ENCODE peak calls at places on chromosomes 12 and 14, in eight cellular contexts. Q, J, O, B, C, D, E and Z are unnamed samples.

GRCh38 chr12:5047094-5047493 is 3.4 kb downstream of the KCNA5 start:
- DNase-seq in Q (no peak), J (no peak), O (no peak), B (no peak), C (no peak), D (no peak), E (no peak), Z (no peak)

GRCh38 chr14:91261115-91261514 is 16.6 kb upstream of the GPR68 start:
- DNase-seq in Q (no peak), J (no peak), O (peak), B (no peak), C (peak), D (no peak), E (no peak), Z (no peak)

GRCh38 chr12:88960213-88960878 is 380.1 kb upstream of the KITLG start:
- DNase-seq in Q (no peak), J (no peak), O (no peak), B (no peak), C (no peak), D (no peak), E (no peak), Z (no peak)

GRCh38 chr12:87336814-87337336 is 692.3 kb downstream of the C12orf50 start:
- DNase-seq in Q (no peak), J (no peak), O (no peak), B (no peak), C (no peak), D (no peak), E (no peak), Z (no peak)

GRCh38 chr14:51554953-51555352 is 96.8 kb upstream of the FRMD6 start:
- DNase-seq in Q (no peak), J (no peak), O (no peak), B (no peak), C (no peak), D (no peak), E (no peak), Z (no peak)

GRCh38 chr14:35991356-35991755 is 165.2 kb downstream of the BRMS1L start:
- DNase-seq in Q (no peak), J (no peak), O (no peak), B (no peak), C (no peak), D (no peak), E (no peak), Z (no peak)

GRCh38 chr12:109084425-109084824 is 8.8 kb downstream of the ALKBH2 start:
- DNase-seq in Q (no peak), J (no peak), O (no peak), B (no peak), C (no peak), D (no peak), E (no peak), Z (no peak)

GRCh38 chr12:12018454-12018853 is 52.3 kb upstream of the BCL2L14 start:
- DNase-seq in Q (no peak), J (no peak), O (no peak), B (no peak), C (no peak), D (no peak), E (no peak), Z (no peak)

GRCh38 chr14:91888641-91889476 is 21.5 kb upstream of the TC2N start:
- DNase-seq in Q (no peak), J (no peak), O (no peak), B (no peak), C (no peak), D (no peak), E (no peak), Z (no peak)

GRCh38 chr12:70469221-70469820 is 103.2 kb downstream of the KCNMB4 start:
- DNase-seq in Q (no peak), J (no peak), O (no peak), B (no peak), C (no peak), D (no peak), E (no peak), Z (no peak)

GRCh38 chr12:42744539-42745156 is 155.1 kb upstream of the PRICKLE1 start:
- DNase-seq in Q (no peak), J (no peak), O (no peak), B (no peak), C (no peak), D (no peak), E (no peak), Z (no peak)

GRCh38 chr14:100604709-100605108 is 17.5 kb upstream of the BEGAIN start:
- DNase-seq in Q (no peak), J (no peak), O (no peak), B (no peak), C (no peak), D (no peak), E (no peak), Z (peak)

GRCh38 chr14:76701436-76701835 is 59.8 kb upstream of the VASH1 start:
- DNase-seq in Q (no peak), J (no peak), O (no peak), B (no peak), C (no peak), D (no peak), E (no peak), Z (no peak)

GRCh38 chr14:84074626-84075025 is 1455.3 kb upstream of the FLRT2 start:
- DNase-seq in Q (no peak), J (no peak), O (no peak), B (no peak), C (no peak), D (no peak), E (no peak), Z (no peak)

GRCh38 chr14:93044116-93044515 is 71.6 kb downstream of the ITPK1 start:
- DNase-seq in Q (no peak), J (no peak), O (no peak), B (no peak), C (no peak), D (no peak), E (no peak), Z (no peak)

GRCh38 chr12:65968889-65969509 is 144.7 kb downstream of the HMGA2 start:
- DNase-seq in Q (no peak), J (no peak), O (no peak), B (no peak), C (no peak), D (no peak), E (no peak), Z (no peak)

GRCh38 chr12:52171950-52172512 is 19.8 kb downstream of the KRT80 start:
- DNase-seq in Q (no peak), J (peak), O (peak), B (no peak), C (no peak), D (no peak), E (no peak), Z (no peak)

GRCh38 chr12:6332459-6332858 is 9.4 kb downstream of the TNFRSF1A start:
- DNase-seq in Q (no peak), J (no peak), O (no peak), B (no peak), C (no peak), D (no peak), E (no peak), Z (no peak)

GRCh38 chr14:92456215-92457017 is 57.2 kb upstream of the RIN3 start:
- DNase-seq in Q (no peak), J (peak), O (no peak), B (no peak), C (no peak), D (peak), E (peak), Z (peak)

GRCh38 chr12:50166776-50167025 is 468 bp downstream of the CERS5 start:
- DNase-seq in Q (peak), J (no peak), O (peak), B (no peak), C (no peak), D (no peak), E (no peak), Z (no peak)

GRCh38 chr12:31954925-31955678 is 4.1 kb upstream of the RESF1 start:
- DNase-seq in Q (no peak), J (no peak), O (no peak), B (no peak), C (no peak), D (no peak), E (no peak), Z (no peak)

GRCh38 chr12:115801826-115802225 is 475.7 kb downstream of the MED13L start:
- DNase-seq in Q (no peak), J (no peak), O (no peak), B (no peak), C (no peak), D (no peak), E (no peak), Z (no peak)

GRCh38 chr14:31122921-31123320 is 84.7 kb downstream of the HECTD1 start:
- DNase-seq in Q (no peak), J (no peak), O (no peak), B (no peak), C (no peak), D (no peak), E (no peak), Z (no peak)

GRCh38 chr14:101780887-101781239 is 19.4 kb downstream of the PPP2R5C start:
- DNase-seq in Q (no peak), J (peak), O (no peak), B (no peak), C (no peak), D (no peak), E (no peak), Z (no peak)

GRCh38 chr14:99791476-99792283 is 1.5 kb upstream of the EML1 start:
- DNase-seq in Q (no peak), J (no peak), O (no peak), B (no peak), C (no peak), D (no peak), E (no peak), Z (no peak)

GRCh38 chr14:99995700-99996356 is 69.4 kb upstream of the EVL start:
- DNase-seq in Q (peak), J (peak), O (peak), B (no peak), C (peak), D (peak), E (peak), Z (peak)

GRCh38 chr12:126676426-126676825 is 1590.5 kb upstream of the TMEM132C start:
- DNase-seq in Q (no peak), J (no peak), O (no peak), B (no peak), C (no peak), D (peak), E (no peak), Z (no peak)

GRCh38 chr14:38786921-38787320 is 316.1 kb downstream of the SEC23A start:
- DNase-seq in Q (no peak), J (no peak), O (no peak), B (no peak), C (no peak), D (no peak), E (no peak), Z (no peak)

GRCh38 chr12:57521475-57522018 is 1.1 kb upstream of the MBD6 start:
- DNase-seq in Q (no peak), J (peak), O (no peak), B (no peak), C (no peak), D (no peak), E (no peak), Z (no peak)

GRCh38 chr12:126582231-126582630 is 1517.0 kb downstream of the AACS start:
- DNase-seq in Q (no peak), J (no peak), O (no peak), B (no peak), C (no peak), D (peak), E (no peak), Z (no peak)

GRCh38 chr14:52055215-52055614 is 13.6 kb downstream of the NID2 start:
- DNase-seq in Q (no peak), J (no peak), O (no peak), B (no peak), C (no peak), D (no peak), E (no peak), Z (no peak)

GRCh38 chr12:124917135-124917840 is 2.8 kb upstream of the UBC start:
- DNase-seq in Q (peak), J (peak), O (peak), B (no peak), C (peak), D (no peak), E (peak), Z (peak)

GRCh38 chr12:122422769-122423257 is 344 bp upstream of the CLIP1 start:
- DNase-seq in Q (peak), J (peak), O (peak), B (no peak), C (no peak), D (peak), E (peak), Z (no peak)

GRCh38 chr14:56422703-56423213 is 156.8 kb upstream of the TMEM260 start:
- DNase-seq in Q (no peak), J (peak), O (no peak), B (no peak), C (peak), D (peak), E (peak), Z (peak)